ENCODE peak calls at places on chromosomes 5 and 9, in four cellular contexts. G, U, E and X are unnamed samples. For H3K27me3, the result is how much of the 10 kb centered on the place peaks cover.

GRCh38 chr5:140182803-140183367 is 7.9 kb downstream of the CYSTM1 start:
- DNase-seq in G (peak), U (no peak), E (no peak), X (no peak)

GRCh38 chr9:98978231-98978681 is 34.5 kb downstream of the COL15A1 start:
- DNase-seq in G (no peak), U (no peak), E (no peak), X (no peak)

GRCh38 chr9:107282268-107282667 is 811 bp upstream of the RAD23B start:
- DNase-seq in G (peak), U (no peak), E (peak), X (no peak)

GRCh38 chr9:121975801-121976277 is 117.3 kb downstream of the TTLL11 start:
- DNase-seq in G (peak), U (peak), E (no peak), X (no peak)

GRCh38 chr5:108278285-108279240 is 103.3 kb downstream of the FBXL17 start:
- DNase-seq in G (no peak), U (no peak), E (no peak), X (no peak)

GRCh38 chr5:1414311-1415058 is 30.8 kb downstream of the SLC6A3 start:
- DNase-seq in G (no peak), U (no peak), E (no peak), X (no peak)

GRCh38 chr9:85876628-85877027 is 64.3 kb upstream of the NAA35 start:
- DNase-seq in G (no peak), U (no peak), E (no peak), X (no peak)

GRCh38 chr9:17795708-17796107 is 216.8 kb downstream of the SH3GL2 start:
- DNase-seq in G (no peak), U (no peak), E (no peak), X (no peak)

GRCh38 chr5:26388946-26389345 is 649.4 kb downstream of the CDH9 start:
- DNase-seq in G (no peak), U (no peak), E (no peak), X (no peak)

GRCh38 chr5:146027746-146028145 is 77.6 kb downstream of the PLAC8L1 start:
- DNase-seq in G (peak), U (no peak), E (no peak), X (no peak)

GRCh38 chr5:151699071-151699901 is 12.6 kb upstream of the SPARC start:
- DNase-seq in G (peak), U (peak), E (peak), X (peak)

GRCh38 chr9:73869261-73869660 is 627.9 kb upstream of the RORB start:
- DNase-seq in G (no peak), U (no peak), E (no peak), X (no peak)

GRCh38 chr9:25602366-25603044 is 75.7 kb downstream of the TUSC1 start:
- DNase-seq in G (peak), U (no peak), E (no peak), X (no peak)

GRCh38 chr9:137384116-137384756 is 38.7 kb downstream of the EXD3 start:
- DNase-seq in G (no peak), U (no peak), E (peak), X (peak)

GRCh38 chr5:97980291-97980690 is 793.2 kb upstream of the RGMB start:
- DNase-seq in G (no peak), U (no peak), E (no peak), X (no peak)

GRCh38 chr5:81555865-81556264 is 161.9 kb upstream of the ACOT12 start:
- DNase-seq in G (no peak), U (no peak), E (no peak), X (no peak)

GRCh38 chr9:3936520-3937235 is 363.2 kb downstream of the GLIS3 start:
- DNase-seq in G (no peak), U (peak), E (peak), X (no peak)

GRCh38 chr5:89418821-89419085 is 535.8 kb upstream of the MEF2C start:
- DNase-seq in G (no peak), U (no peak), E (no peak), X (no peak)

GRCh38 chr9:10250200-10250599 is 362.6 kb downstream of the PTPRD start:
- DNase-seq in G (no peak), U (no peak), E (no peak), X (no peak)

GRCh38 chr9:135343733-135344522 is 135.7 kb upstream of the PPP1R26 start:
- DNase-seq in G (peak), U (peak), E (peak), X (no peak)

GRCh38 chr9:115209601-115210306 is 91.8 kb upstream of the TNC start:
- DNase-seq in G (no peak), U (no peak), E (no peak), X (no peak)

GRCh38 chr9:14670718-14671117 is 22.5 kb downstream of the ZDHHC21 start:
- DNase-seq in G (no peak), U (no peak), E (no peak), X (no peak)

DNA sequence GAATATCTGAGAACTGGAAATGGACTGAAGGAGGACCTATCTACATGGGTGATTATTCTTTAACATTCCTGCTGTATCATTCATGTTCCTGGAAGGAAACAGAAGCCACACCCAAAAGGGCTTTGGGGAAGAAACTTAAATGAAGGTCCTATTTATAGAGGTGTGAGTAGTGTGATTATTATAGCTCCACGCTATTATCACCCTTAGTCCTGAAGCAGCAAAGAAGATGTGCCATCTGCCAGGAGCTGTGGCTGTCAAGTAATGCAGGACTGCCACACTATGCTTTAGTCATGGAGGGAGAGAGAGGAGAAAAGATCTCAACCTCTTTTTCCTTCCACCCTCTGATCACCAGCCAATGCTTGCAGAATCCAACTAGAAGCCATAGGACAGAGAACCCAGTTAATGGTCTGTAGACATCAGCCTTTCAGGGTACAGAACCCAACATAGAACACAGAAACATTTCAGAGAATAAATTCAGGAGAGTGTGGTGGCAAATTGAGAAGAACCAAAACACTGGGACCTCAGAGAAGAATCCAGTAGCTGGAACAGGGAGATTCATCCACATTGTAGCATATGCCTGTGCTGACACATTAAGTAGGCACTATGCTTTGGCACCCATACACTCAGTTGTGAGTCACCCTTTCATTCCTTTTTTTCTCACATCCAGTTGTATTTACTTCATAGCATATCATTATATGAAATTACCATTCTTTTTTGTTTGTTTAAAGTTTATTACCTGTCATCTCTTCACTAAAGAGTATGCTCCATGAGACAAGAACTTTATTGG is 21.0 kb upstream of the RNF180 start:
- DNase-seq in G (no peak), U (no peak), E (no peak), X (no peak)
- H3K27ac ChIP-seq in G (no peak), U (no peak), E (no peak), X (no peak)

DNA sequence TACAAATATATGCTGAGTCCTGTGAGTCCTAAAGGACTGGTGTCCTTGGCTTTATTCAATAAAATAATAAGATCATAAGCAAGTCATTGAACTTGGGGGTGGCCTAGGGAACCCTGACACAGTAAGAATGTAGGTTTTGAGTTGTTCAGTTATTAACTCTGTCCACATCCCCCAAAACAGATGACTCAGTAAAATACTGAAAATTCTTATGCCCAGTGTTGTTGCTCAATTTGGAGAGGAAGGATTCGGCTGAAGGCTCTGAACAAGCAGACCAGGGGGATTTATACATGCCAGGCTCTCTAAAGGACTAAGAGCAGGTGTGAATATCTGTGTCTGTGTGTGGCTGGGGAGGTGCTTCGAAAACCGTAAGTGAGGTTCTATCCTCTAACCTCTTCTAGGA is 173.7 kb downstream of the RMI1 start:
- DNase-seq in G (no peak), U (no peak), E (no peak), X (no peak)
- H3K27me3 ChIP-seq in G (under half), U (under half), E (under half), X (under half)

GRCh38 chr5:91101777-91102379 is 281.2 kb downstream of the ARRDC3 start:
- DNase-seq in G (peak), U (peak), E (peak), X (peak)

GRCh38 chr5:91098581-91098980 is 284.5 kb downstream of the ARRDC3 start:
- DNase-seq in G (no peak), U (no peak), E (no peak), X (no peak)

GRCh38 chr5:91104062-91104448 is 279.1 kb downstream of the ARRDC3 start:
- DNase-seq in G (no peak), U (no peak), E (no peak), X (no peak)

DNA sequence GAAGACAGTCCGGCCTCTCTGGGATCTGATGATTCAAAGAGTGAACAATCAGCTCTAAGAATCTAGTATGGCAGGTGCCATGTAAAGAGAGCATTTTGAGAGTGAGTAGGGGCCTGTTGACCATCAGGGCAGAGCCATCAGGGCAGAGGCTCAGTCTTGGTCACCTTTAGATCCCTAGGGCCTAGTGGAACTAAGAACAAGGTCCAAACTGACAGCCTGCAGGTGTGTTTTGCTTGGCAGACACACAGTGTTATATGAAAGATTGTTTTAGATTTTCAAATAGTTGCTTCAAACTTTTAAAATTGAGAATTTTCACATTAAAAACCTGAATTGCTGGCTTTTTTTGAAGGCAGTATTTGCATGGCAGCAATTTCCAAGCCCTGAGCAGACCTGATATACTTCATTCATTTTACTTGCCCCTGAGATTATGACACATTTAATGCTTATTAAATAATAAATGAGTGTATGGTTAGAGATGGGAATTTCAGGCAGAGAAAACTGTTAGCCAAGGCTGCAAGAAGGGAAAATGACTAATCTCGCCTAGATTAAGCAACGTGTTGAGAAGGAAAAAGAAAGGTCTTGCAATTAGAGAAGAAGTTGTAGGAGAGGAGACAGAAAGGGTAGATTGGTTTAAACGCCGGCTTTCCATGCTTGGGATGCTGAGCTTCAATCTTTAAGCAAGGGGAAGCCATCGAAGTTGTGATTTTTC is 279.6 kb downstream of the ARRDC3 start:
- DNase-seq in G (no peak), U (no peak), E (no peak), X (no peak)
- H3K27ac ChIP-seq in G (no peak), U (no peak), E (peak), X (no peak)

GRCh38 chr5:136222575-136223235 is 29.7 kb upstream of the SMIM32 start:
- DNase-seq in G (no peak), U (no peak), E (peak), X (no peak)
- H3K27me3 ChIP-seq in G (under half), U (under half), E (under half), X (under half)

GRCh38 chr5:138536215-138536614 is 6.8 kb downstream of the ETF1 start:
- DNase-seq in G (no peak), U (no peak), E (no peak), X (no peak)
- H3K27ac ChIP-seq in G (no peak), U (no peak), E (no peak), X (no peak)

DNA sequence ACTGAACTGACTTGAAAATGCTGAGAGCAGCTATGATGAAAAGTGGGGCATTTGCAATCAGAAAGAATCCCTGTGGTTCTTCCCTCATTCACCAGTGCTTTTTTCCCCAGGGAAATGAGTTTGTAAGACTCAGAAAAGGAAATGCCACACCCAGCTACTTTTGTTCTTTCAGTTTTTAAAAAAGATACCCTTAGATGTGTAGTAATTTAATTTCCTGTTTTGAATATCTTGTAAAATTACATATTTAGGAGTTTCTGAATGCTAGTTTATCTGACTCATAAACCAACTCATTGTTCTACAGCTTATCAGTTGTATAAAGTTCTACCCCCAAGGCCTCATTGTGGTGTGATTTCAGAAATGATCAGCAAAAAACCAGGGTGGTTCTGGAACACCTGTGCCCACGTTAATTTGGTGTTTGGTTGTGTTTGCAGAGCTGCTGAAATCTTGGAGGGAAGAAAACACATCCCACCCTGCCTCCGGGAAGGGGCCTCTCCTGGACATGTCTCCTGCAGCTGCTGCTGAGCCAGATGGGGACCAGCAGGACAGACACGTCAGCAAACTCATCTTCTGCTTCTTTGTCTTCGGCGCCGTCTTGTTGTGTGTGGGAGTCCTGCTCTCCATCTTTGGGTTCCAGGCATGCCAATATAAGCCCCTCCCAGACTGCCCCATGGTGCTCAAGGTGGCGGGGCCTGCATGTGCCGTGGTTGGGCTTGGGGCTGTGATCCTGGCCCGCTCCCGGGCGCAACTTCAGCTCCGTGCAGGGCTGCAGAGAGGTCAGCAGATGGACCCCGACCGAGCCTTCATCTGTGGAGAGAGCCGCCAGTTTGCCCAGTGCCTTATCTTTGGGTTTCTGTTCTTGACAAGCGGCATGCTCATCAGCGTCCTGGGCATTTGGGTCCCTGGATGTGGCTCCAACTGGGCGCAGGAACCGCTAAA is 2.8 kb downstream of the TMEM171 start:
- DNase-seq in G (no peak), U (no peak), E (no peak), X (no peak)
- H3K27me3 ChIP-seq in G (under half), U (under half), E (under half), X (under half)

GRCh38 chr5:58080573-58080972 is 379.3 kb downstream of the PLK2 start:
- DNase-seq in G (no peak), U (no peak), E (no peak), X (no peak)
- H3K27ac ChIP-seq in G (no peak), U (no peak), E (no peak), X (no peak)

GRCh38 chr5:93570294-93571110 is 10.5 kb downstream of the NR2F1-AS1 start:
- DNase-seq in G (no peak), U (no peak), E (no peak), X (no peak)

GRCh38 chr5:93571111-93571977 is 9.7 kb downstream of the NR2F1-AS1 start:
- DNase-seq in G (no peak), U (no peak), E (no peak), X (no peak)

GRCh38 chr5:93573627-93573974 is 7.4 kb downstream of the NR2F1-AS1 start:
- DNase-seq in G (no peak), U (no peak), E (no peak), X (no peak)

GRCh38 chr5:93572773-93573626 is 8.0 kb downstream of the NR2F1-AS1 start:
- DNase-seq in G (no peak), U (no peak), E (no peak), X (no peak)

GRCh38 chr5:93572101-93572772 is 8.8 kb downstream of the NR2F1-AS1 start:
- DNase-seq in G (no peak), U (no peak), E (no peak), X (no peak)
- H3K27me3 ChIP-seq in G (half or more), U (under half), E (under half), X (under half)